ENCODE peak calls at places on chromosomes 12 and 14, in four cellular contexts. E is AG09319, L is GM06990, Y is MCF 10A. H is an unnamed sample.

GRCh38 chr12:52213541-52214420 is 19.3 kb upstream of the KRT7 start:
- DNase-seq in Y (peak; percentile 85), L (peak; percentile 44), E (peak; percentile 56), H (no peak)

GRCh38 chr12:105706321-105706972 is 376.0 kb downstream of the C12orf75 start:
- DNase-seq in L (no peak), E (no peak), Y (peak; percentile 47), H (peak; percentile 89)

GRCh38 chr12:71046215-71046614 is 111.6 kb downstream of the TSPAN8 start:
- DNase-seq in L (no peak), Y (peak; percentile 14), E (peak; percentile 25), H (no peak)

GRCh38 chr14:29092121-29092520 is 325.5 kb downstream of the FOXG1 start:
- DNase-seq in Y (no peak), E (no peak), L (no peak), H (no peak)

GRCh38 chr12:89589753-89590152 is 63.9 kb upstream of the POC1B start:
- DNase-seq in L (no peak), Y (no peak), E (no peak), H (no peak)

GRCh38 chr12:108305520-108305919 is 33.6 kb downstream of the CMKLR1 start:
- DNase-seq in E (peak; percentile 75), Y (peak; percentile 91), L (no peak), H (peak; percentile 45)

GRCh38 chr12:54725233-54725843 is 77.2 kb upstream of the DCD start:
- DNase-seq in E (no peak), L (no peak), Y (peak; percentile 30), H (no peak)

GRCh38 chr12:132319359-132319950 is 9.9 kb downstream of the GALNT9 start:
- DNase-seq in L (no peak), Y (no peak), E (no peak), H (no peak)

GRCh38 chr14:99892406-99892805 is 99.2 kb downstream of the EML1 start:
- DNase-seq in Y (no peak), L (no peak), E (no peak), H (no peak)

GRCh38 chr14:55964081-55964480 is 154.1 kb upstream of the PELI2 start:
- DNase-seq in E (no peak), L (no peak), Y (no peak), H (no peak)

GRCh38 chr12:57803317-57803893 is 15.1 kb downstream of the AVIL start:
- DNase-seq in L (no peak), Y (peak; percentile 61), E (no peak), H (no peak)

GRCh38 chr12:109683316-109683715 is 30.3 kb upstream of the FAM222A start:
- DNase-seq in E (no peak), Y (no peak), L (no peak), H (no peak)

GRCh38 chr12:30792648-30793499 is 38.1 kb upstream of the CAPRIN2 start:
- DNase-seq in L (no peak), E (no peak), Y (peak; percentile 68), H (no peak)

GRCh38 chr12:120041386-120042231 is 52.6 kb downstream of the BICDL1 start:
- DNase-seq in L (no peak), Y (peak; percentile 35), E (no peak), H (no peak)

GRCh38 chr12:116257213-116257612 is 20.3 kb downstream of the MED13L start:
- DNase-seq in L (no peak), E (no peak), Y (peak; percentile 45), H (no peak)

GRCh38 chr12:67517181-67517887 is 131.2 kb upstream of the DYRK2 start:
- DNase-seq in L (no peak), E (no peak), Y (peak; percentile 96), H (peak; percentile 23)

GRCh38 chr14:58540693-58541092 is 97.1 kb upstream of the DACT1 start:
- DNase-seq in E (no peak), L (no peak), Y (no peak), H (no peak)

GRCh38 chr12:1553987-1554982 is 40.1 kb downstream of the FBXL14 start:
- DNase-seq in E (no peak), Y (no peak), L (peak; percentile 82), H (no peak)

GRCh38 chr12:88207921-88208640 is 66.0 kb downstream of the TMTC3 start:
- DNase-seq in Y (peak; percentile 84), E (peak; percentile 44), L (no peak), H (no peak)

GRCh38 chr12:72297666-72298065 is 25.5 kb downstream of the TRHDE start:
- DNase-seq in Y (no peak), L (no peak), E (no peak), H (no peak)

GRCh38 chr12:89856431-89856830 is 147.8 kb upstream of the ATP2B1 start:
- DNase-seq in L (peak; percentile 58), E (no peak), Y (no peak), H (no peak)

GRCh38 chr12:47534695-47535094 is 171.1 kb downstream of the RPAP3 start:
- DNase-seq in L (no peak), Y (peak; percentile 37), E (no peak), H (no peak)

GRCh38 chr12:88544991-88545684 is 35.1 kb downstream of the KITLG start:
- DNase-seq in Y (no peak), L (no peak), E (no peak), H (no peak)

GRCh38 chr12:127720334-127720733 is 546.6 kb upstream of the TMEM132C start:
- DNase-seq in Y (no peak), L (no peak), E (no peak), H (no peak)

DNA sequence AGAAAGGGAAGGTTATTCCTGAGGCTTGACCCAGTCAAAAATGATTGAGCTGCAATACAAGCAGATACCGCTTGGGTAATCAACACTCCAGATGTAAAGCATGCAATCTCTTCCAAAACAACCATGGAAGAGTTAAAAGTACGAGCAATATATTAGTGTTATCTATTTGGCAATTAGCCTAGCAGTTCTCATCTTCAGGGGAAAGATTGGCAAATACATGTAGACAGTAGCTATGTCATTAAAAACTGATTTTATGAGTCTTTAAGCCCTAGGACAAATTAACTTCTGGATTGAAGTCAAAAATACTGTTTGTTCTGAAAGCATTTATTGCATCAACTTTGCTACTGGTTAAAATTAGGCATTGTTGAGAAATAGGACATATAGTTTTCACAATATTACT is 9.3 kb upstream of the GYS2 start:
- DNase-seq in Y (peak; percentile 44), L (no peak), E (no peak), H (no peak)
- TF ChIP-seq CTCF in Y (peak; percentile 14), L (no peak), E (no peak), H (no peak)

DNA sequence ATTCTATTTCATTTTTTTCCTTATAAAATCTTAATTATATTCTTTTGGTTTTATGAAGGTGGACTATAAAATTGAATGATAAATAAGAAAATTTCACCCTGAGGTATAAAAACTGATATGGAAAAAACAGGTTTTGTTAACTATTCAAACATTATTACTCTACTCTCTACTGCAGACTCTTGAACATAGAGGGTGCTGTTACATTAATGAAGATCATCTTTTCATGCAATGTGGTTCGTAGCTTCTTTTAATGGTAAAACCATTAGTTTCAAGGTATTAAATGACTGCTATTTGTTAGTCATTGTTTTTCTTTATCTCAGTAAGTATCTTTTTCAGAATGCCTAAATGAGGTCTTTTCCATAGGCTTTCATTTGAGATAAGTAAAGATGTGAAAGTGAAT is 510.4 kb downstream of the SLC16A7 start:
- DNase-seq in L (no peak), Y (peak; percentile 17), E (no peak), H (no peak)
- TF ChIP-seq CTCF in L (no peak), Y (peak; percentile 49), E (peak; percentile 36), H (no peak)

GRCh38 chr12:42589465-42590323 is at the start of gene PRICKLE1:
- DNase-seq in E (no peak), Y (peak; percentile 54), L (peak; percentile 73), H (no peak)

GRCh38 chr12:42588308-42588836 is 1.2 kb downstream of the PRICKLE1 start:
- DNase-seq in L (no peak), Y (peak; percentile 16), E (no peak), H (no peak)

GRCh38 chr12:42587564-42588307 is 1.8 kb downstream of the PRICKLE1 start:
- DNase-seq in E (no peak), Y (no peak), L (no peak), H (no peak)

GRCh38 chr12:42590324-42590934 is 883 bp upstream of the PRICKLE1 start:
- DNase-seq in Y (peak; percentile 44), E (no peak), L (peak; percentile 47), H (no peak)

DNA sequence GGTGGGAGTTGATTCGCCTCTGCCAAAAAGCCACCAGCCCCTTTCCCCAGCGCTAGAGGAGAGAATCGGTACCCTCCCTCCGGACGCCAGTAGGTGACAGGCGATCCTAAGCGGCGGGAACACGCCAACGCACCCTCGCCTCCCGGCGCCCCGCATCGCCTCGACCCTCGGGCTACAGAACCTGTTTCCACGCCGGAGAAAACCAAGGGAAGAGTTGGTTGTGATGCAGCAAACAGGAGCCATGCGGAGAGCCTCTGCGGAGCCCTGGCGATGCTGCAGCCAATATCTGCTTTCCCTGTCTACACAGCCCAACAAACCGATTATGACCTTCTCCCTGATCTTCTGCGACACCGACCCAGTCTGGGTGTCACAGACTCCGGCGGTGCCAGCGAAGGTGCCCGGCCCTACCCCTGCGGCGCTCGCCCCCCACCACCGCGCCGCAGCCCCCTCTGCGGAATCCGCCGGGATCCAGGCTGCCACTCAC is 523 bp downstream of the PRICKLE1 start:
- DNase-seq in L (peak; percentile 24), E (no peak), Y (peak; percentile 50), H (no peak)
- TF ChIP-seq CTCF in L (peak; percentile 47), E (peak; percentile 63), Y (peak; percentile 80), H (peak; percentile 68)

DNA sequence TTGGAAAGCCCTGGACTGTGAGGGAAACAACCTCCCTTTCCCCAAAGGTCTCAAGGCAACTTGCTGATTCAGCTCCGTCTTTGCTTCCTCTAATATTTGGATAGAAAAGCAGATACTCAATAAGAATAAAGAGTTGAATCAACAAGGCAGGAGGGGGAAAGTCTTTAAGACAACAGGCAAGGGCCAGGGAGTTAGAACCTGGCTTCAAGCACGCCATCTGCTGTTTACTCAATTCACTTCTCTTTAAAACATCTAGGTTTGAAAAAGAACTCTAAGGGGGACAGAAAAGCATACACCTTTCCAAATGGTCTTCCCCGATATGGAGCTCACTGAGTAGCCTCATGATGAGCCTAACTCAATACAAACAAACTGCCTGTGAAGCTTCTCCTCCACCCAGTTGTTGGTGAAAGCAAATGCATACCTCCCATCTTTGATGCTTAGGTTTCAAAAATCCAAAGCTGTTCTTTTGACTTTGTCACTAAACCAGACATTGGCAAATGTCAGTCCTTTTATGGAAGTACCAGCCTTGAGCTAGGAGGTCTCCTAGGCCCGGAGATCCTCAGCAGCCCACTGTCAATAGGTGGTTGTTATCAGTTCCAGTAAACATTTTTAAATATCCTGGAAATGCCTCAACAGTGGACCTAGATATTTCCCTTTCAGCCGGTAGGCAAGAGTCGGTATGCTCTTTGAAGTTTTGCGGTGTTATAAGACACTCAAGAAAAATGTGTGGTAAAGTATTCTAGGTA is 76.2 kb downstream of the SAMD4A start:
- DNase-seq in Y (peak; percentile 24), E (no peak), L (no peak), H (no peak)
- TF ChIP-seq CTCF in Y (no peak), E (peak; percentile 14), L (peak; percentile 41), H (peak; percentile 38)